ENCODE peak calls at places on chromosome 22, in nine cellular contexts. A is activated T-cell treated with anti-CD3 and anti-CD28 coated beads for 1 hour; N is fibroblast of mammary gland; J is activated naive CD8-positive, alpha-beta T cell treated with anti-CD3 and anti-CD28 coated beads, Interleukin-2, amount 50 U/mL, for 24 hours; X is NCI-H1092 treated with DMSO at 0.1 percent for 48 hours; E is hippocampal formation; Y is activated gamma-delta T cell treated with anti-CD3 and anti-CD28 coated beads, Interleukin-2, amount 50 U/mL, for 16 hours; I is NCI-H1930; Q is left colon. W is an unnamed sample.

GRCh38 chr22:49663311-49663711 is 164.4 kb downstream of the BRD1 start:
- DNase-seq in J (no peak), I (no peak), E (no peak), Y (no peak), X (no peak), Q (no peak), N (no peak), A (no peak), W (no peak)

GRCh38 chr22:20420157-20420842 is 17.3 kb downstream of the SCARF2 start:
- DNase-seq in Q (no peak), A (no peak), Y (no peak), X (no peak), E (no peak), N (no peak), J (no peak), I (no peak), W (peak; percentile 51)

GRCh38 chr22:23251445-23252093 is 71.3 kb downstream of the BCR start:
- DNase-seq in A (no peak), J (peak; percentile 38), I (no peak), Y (no peak), N (peak; percentile 78), E (no peak), Q (no peak), X (no peak), W (no peak)

GRCh38 chr22:46245515-46245914 is 4.6 kb downstream of the CDPF1 start:
- DNase-seq in I (no peak), X (no peak), Q (no peak), Y (no peak), J (no peak), N (no peak), A (no peak), E (no peak), W (no peak)

GRCh38 chr22:49724030-49724892 is 103.4 kb downstream of the BRD1 start:
- DNase-seq in Y (no peak), N (no peak), X (no peak), A (no peak), E (no peak), J (peak; percentile 63), Q (no peak), I (peak; percentile 29), W (peak; percentile 90)

GRCh38 chr22:25933158-25933788 is 191.3 kb downstream of the MYO18B start:
- DNase-seq in A (no peak), I (no peak), J (no peak), N (no peak), X (no peak), Q (no peak), E (no peak), Y (no peak), W (no peak)

GRCh38 chr22:19035474-19036228 is 86.6 kb downstream of the DGCR2 start:
- DNase-seq in J (no peak), A (no peak), N (no peak), X (no peak), I (no peak), E (no peak), Q (no peak), Y (no peak), W (no peak)

GRCh38 chr22:42931421-42932196 is 74.5 kb upstream of the ARFGAP3 start:
- DNase-seq in A (no peak), Y (no peak), J (no peak), I (no peak), X (no peak), N (peak; percentile 77), E (no peak), Q (no peak), W (no peak)

GRCh38 chr22:30314918-30315317 is 11.8 kb downstream of the TBC1D10A start:
- DNase-seq in Y (no peak), N (no peak), Q (no peak), E (no peak), I (no peak), A (no peak), J (peak; percentile 60), X (no peak), W (no peak)

W was measured in chondrocyte.